ENCODE peak calls at places on chromosomes 5 and 9, in five cellular contexts. D is HCT116, M is stomach, W is prostate gland, N is SK-N-MC. T is an unnamed sample.

GRCh38 chr9:134735441-134736175 is 94.0 kb downstream of the COL5A1 start:
- DNase-seq in D (no peak), M (peak; percentile 33), W (no peak), N (no peak), T (no peak)

GRCh38 chr5:135537745-135538144 is 2.0 kb upstream of the NEUROG1 start:
- DNase-seq in D (no peak), M (no peak), W (no peak), N (no peak), T (no peak)

GRCh38 chr5:180209137-180209581 is at the start of gene RASGEF1C:
- DNase-seq in D (peak; percentile 19), M (peak; percentile 71), W (peak; percentile 44), N (no peak), T (no peak)

GRCh38 chr9:77750981-77751340 is 102.8 kb upstream of the GNA14 start:
- DNase-seq in D (no peak), M (no peak), W (no peak), N (peak; percentile 60), T (no peak)

GRCh38 chr9:134689320-134690181 is 47.9 kb downstream of the COL5A1 start:
- DNase-seq in D (peak; percentile 29), M (peak; percentile 56), W (peak; percentile 52), N (no peak), T (no peak)

GRCh38 chr5:51396797-51397196 is 13.5 kb downstream of the ISL1 start:
- DNase-seq in D (no peak), M (no peak), W (no peak), N (no peak), T (no peak)

GRCh38 chr9:119284587-119285337 is 84.5 kb downstream of the BRINP1 start:
- DNase-seq in D (no peak), M (no peak), W (peak; percentile 24), N (no peak), T (no peak)

GRCh38 chr5:69265931-69266330 is 31.2 kb downstream of the CDK7 start:
- DNase-seq in D (peak; percentile 13), M (no peak), W (no peak), N (no peak), T (no peak)

GRCh38 chr5:32388429-32389111 is 56.0 kb downstream of the ZFR start:
- DNase-seq in D (no peak), M (no peak), W (no peak), N (no peak), T (no peak)

GRCh38 chr5:104456122-104456521 is 893.5 kb upstream of the NUDT12 start:
- DNase-seq in D (no peak), M (no peak), W (no peak), N (no peak), T (no peak)
- H3K36me3 ChIP-seq in D (no peaks in the 10 kb centered on the region), M (no peaks in the 10 kb centered on the region), W (no peaks in the 10 kb centered on the region), N (no peaks in the 10 kb centered on the region), T (no peaks in the 10 kb centered on the region)

DNA sequence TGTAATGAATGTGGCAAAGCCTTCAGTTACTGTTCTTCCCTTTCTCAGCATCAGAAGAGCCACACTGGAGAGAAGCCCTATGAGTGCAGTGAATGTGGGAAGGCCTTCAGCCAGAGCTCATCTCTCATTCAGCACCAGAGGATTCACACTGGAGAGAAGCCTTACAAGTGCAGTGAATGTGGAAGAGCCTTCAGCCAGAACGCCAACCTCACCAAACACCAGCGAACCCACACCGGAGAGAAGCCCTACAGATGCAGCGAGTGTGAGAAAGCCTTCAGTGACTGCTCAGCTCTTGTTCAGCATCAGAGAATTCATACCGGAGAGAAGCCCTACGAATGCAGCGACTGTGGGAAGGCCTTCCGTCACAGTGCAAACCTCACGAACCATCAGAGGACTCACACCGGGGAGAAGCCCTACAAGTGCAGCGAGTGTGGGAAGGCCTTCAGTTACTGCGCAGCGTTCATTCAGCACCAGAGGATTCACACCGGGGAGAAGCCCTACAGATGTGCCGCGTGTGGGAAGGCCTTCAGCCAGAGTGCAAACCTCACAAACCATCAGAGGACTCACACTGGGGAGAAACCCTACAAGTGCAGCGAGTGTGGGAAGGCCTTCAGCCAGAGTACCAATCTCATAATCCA is 6.8 kb downstream of the RPL12 start:
- DNase-seq in D (no peak), M (no peak), W (no peak), N (no peak), T (no peak)
- TF ChIP-seq POLR2AphosphoS5 in D (no peak), M (no peak), W (no peak), N (no peak), T (no peak)

GRCh38 chr9:120567874-120568273 is 12.1 kb downstream of the CDK5RAP2 start:
- DNase-seq in D (no peak), M (no peak), W (no peak), N (no peak), T (no peak)
- H3K36me3 ChIP-seq in D (peaks cover 33% of the 10 kb centered on the region), M (peaks cover 33% of the 10 kb centered on the region), W (no peaks in the 10 kb centered on the region), N (peaks cover 95% of the 10 kb centered on the region), T (no peaks in the 10 kb centered on the region)

DNA sequence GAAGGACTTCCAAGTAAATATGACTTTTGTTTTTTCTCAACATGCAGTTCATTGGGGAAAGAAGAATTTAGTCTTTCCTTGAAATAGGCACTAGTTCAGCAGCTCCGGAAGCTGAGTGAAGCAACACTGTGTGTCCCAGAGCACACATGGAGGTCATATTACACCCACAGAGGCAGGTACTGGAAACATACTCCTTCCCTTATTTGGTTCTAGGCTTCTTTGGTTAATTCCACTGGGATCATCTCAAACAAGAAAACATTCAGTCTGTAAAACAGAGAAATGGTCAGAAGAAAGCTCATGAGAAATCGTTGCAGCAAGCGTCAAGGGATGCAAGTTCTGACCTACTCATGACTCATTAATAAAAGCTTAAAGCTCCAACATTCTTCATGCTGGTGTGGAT is 175.1 kb upstream of the PCSK5 start:
- DNase-seq in D (no peak), M (no peak), W (no peak), N (no peak), T (no peak)
- TF ChIP-seq POLR2AphosphoS5 in D (no peak), M (no peak), W (no peak), N (no peak), T (no peak)

GRCh38 chr9:131475111-131475955 is 27.4 kb upstream of the POMT1 start:
- DNase-seq in D (no peak), M (no peak), W (no peak), N (no peak), T (no peak)

GRCh38 chr9:131473891-131474290 is 28.8 kb upstream of the POMT1 start:
- DNase-seq in D (no peak), M (no peak), W (no peak), N (no peak), T (no peak)

GRCh38 chr9:131474711-131475110 is 28.0 kb upstream of the POMT1 start:
- DNase-seq in D (no peak), M (no peak), W (no peak), N (no peak), T (no peak)

GRCh38 chr9:131470581-131470991 is 32.1 kb upstream of the POMT1 start:
- DNase-seq in D (no peak), M (no peak), W (no peak), N (no peak), T (no peak)

DNA sequence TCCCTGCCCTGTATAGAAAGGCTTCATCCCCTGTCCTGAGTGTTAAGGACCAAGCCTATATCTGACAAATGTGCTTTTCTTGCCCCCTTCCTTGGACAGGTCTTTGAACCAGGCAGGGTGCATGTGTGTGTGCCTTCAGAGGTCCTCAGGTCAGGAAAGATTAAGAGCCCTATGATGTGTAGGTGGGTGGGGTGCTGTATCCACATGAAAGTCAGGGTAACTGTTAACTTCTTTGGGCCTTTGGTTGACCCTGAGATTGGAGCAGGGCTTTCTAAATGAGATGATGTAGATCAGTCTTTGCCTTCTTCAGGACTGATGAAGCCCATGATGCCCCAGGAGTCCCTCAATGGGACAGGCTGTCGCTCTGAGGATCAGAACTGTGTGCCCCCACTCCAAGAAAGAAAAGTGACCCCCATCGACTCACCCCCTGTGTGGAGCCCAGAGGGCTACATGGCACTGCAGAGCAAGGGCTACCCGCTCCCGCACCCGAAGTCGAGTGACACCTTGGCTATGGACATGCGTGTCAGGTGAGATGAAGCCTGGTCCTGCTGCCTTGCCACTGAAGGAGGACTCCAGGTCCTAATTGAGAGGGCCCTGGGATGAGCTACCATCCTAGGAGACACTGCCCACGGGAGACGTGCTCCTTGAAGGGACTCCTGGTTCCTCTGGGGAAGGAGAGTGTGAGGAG is 29.4 kb upstream of the POMT1 start:
- DNase-seq in D (no peak), M (no peak), W (no peak), N (no peak), T (no peak)
- H3K36me3 ChIP-seq in D (peaks cover 59% of the 10 kb centered on the region), M (peaks cover 93% of the 10 kb centered on the region), W (peaks cover 16% of the 10 kb centered on the region), N (peaks cover 97% of the 10 kb centered on the region), T (peaks cover 22% of the 10 kb centered on the region)

T was measured in Panc1.